ENCODE peak calls at places on chromosomes 11 and 22, in seven cellular contexts. One of them, this sample, is unnamed.

GRCh38 chr11:23755769-23756168 is 741.1 kb upstream of the LUZP2 start:
- DNase-seq in ovary: no peak
- DNase-seq in IMR-90: no peak
- DNase-seq in transverse colon: no peak
- DNase-seq in endothelial cell of umbilical vein: no peak
- DNase-seq in tibial nerve: no peak
- DNase-seq in stomach: no peak
- DNase-seq in this sample: no peak

GRCh38 chr11:67289651-67290479 is 762 bp downstream of the ANKRD13D start:
- DNase-seq in ovary: no peak
- DNase-seq in IMR-90: no peak
- DNase-seq in transverse colon: no peak
- DNase-seq in endothelial cell of umbilical vein: peak; percentile 19
- DNase-seq in tibial nerve: no peak
- DNase-seq in stomach: no peak
- DNase-seq in this sample: no peak

GRCh38 chr11:95108159-95108611 is 18.5 kb downstream of the ENDOD1 start:
- DNase-seq in ovary: peak; percentile 27
- DNase-seq in IMR-90: peak; percentile 34
- DNase-seq in transverse colon: peak; percentile 29
- DNase-seq in endothelial cell of umbilical vein: peak; percentile 90
- DNase-seq in tibial nerve: no peak
- DNase-seq in stomach: peak; percentile 45
- DNase-seq in this sample: peak; percentile 66

GRCh38 chr11:128709402-128709801 is 15.5 kb downstream of the FLI1 start:
- DNase-seq in ovary: no peak
- DNase-seq in IMR-90: peak; percentile 98
- DNase-seq in transverse colon: no peak
- DNase-seq in endothelial cell of umbilical vein: peak; percentile 99
- DNase-seq in tibial nerve: no peak
- DNase-seq in stomach: no peak
- DNase-seq in this sample: no peak

GRCh38 chr22:26648011-26648497 is 9.3 kb upstream of the MIAT start:
- DNase-seq in ovary: no peak
- DNase-seq in IMR-90: no peak
- DNase-seq in transverse colon: peak; percentile 22
- DNase-seq in endothelial cell of umbilical vein: no peak
- DNase-seq in tibial nerve: no peak
- DNase-seq in stomach: no peak
- DNase-seq in this sample: no peak

GRCh38 chr11:114026355-114026754 is 33.2 kb upstream of the ZBTB16 start:
- DNase-seq in ovary: no peak
- DNase-seq in IMR-90: no peak
- DNase-seq in transverse colon: no peak
- DNase-seq in endothelial cell of umbilical vein: no peak
- DNase-seq in tibial nerve: no peak
- DNase-seq in stomach: no peak
- DNase-seq in this sample: no peak

GRCh38 chr11:65719887-65720236 is 736 bp downstream of the RNASEH2C start:
- DNase-seq in ovary: peak; percentile 34
- DNase-seq in IMR-90: peak; percentile 36
- DNase-seq in transverse colon: no peak
- DNase-seq in endothelial cell of umbilical vein: peak; percentile 46
- DNase-seq in tibial nerve: no peak
- DNase-seq in stomach: no peak
- DNase-seq in this sample: no peak

GRCh38 chr11:66475349-66476172 is 4.7 kb upstream of the DPP3 start:
- DNase-seq in ovary: no peak
- DNase-seq in IMR-90: no peak
- DNase-seq in transverse colon: no peak
- DNase-seq in endothelial cell of umbilical vein: no peak
- DNase-seq in tibial nerve: no peak
- DNase-seq in stomach: no peak
- DNase-seq in this sample: no peak

GRCh38 chr11:76339217-76339616 is 41.7 kb downstream of the THAP12 start:
- DNase-seq in ovary: no peak
- DNase-seq in IMR-90: no peak
- DNase-seq in transverse colon: peak; percentile 25
- DNase-seq in endothelial cell of umbilical vein: peak; percentile 7
- DNase-seq in tibial nerve: peak; percentile 58
- DNase-seq in stomach: no peak
- DNase-seq in this sample: peak; percentile 83

GRCh38 chr22:41966607-41967240 is 2.5 kb upstream of the SEPTIN3 start:
- DNase-seq in ovary: no peak
- DNase-seq in IMR-90: peak; percentile 88
- DNase-seq in transverse colon: peak; percentile 41
- DNase-seq in endothelial cell of umbilical vein: peak; percentile 72
- DNase-seq in tibial nerve: no peak
- DNase-seq in stomach: peak; percentile 38
- DNase-seq in this sample: no peak

GRCh38 chr11:57336111-57336666 is 497 bp upstream of the SSRP1 start:
- DNase-seq in ovary: no peak
- DNase-seq in IMR-90: no peak
- DNase-seq in transverse colon: no peak
- DNase-seq in endothelial cell of umbilical vein: no peak
- DNase-seq in tibial nerve: no peak
- DNase-seq in stomach: no peak
- DNase-seq in this sample: no peak

GRCh38 chr11:9269492-9270030 is 4.4 kb upstream of the DENND5A start:
- DNase-seq in ovary: no peak
- DNase-seq in IMR-90: peak; percentile 24
- DNase-seq in transverse colon: peak; percentile 40
- DNase-seq in endothelial cell of umbilical vein: no peak
- DNase-seq in tibial nerve: no peak
- DNase-seq in stomach: no peak
- DNase-seq in this sample: no peak

GRCh38 chr11:128299132-128299726 is 288.1 kb downstream of the ETS1 start:
- DNase-seq in ovary: no peak
- DNase-seq in IMR-90: peak; percentile 80
- DNase-seq in transverse colon: no peak
- DNase-seq in endothelial cell of umbilical vein: no peak
- DNase-seq in tibial nerve: peak; percentile 20
- DNase-seq in stomach: no peak
- DNase-seq in this sample: peak; percentile 43

GRCh38 chr11:69044111-69045013 is 4.4 kb upstream of the TPCN2 start:
- DNase-seq in ovary: peak; percentile 62
- DNase-seq in IMR-90: peak; percentile 72
- DNase-seq in transverse colon: peak; percentile 80
- DNase-seq in endothelial cell of umbilical vein: peak; percentile 56
- DNase-seq in tibial nerve: peak; percentile 61
- DNase-seq in stomach: peak; percentile 72
- DNase-seq in this sample: peak; percentile 52

GRCh38 chr11:62461740-62462522 is 43.1 kb downstream of the SCGB1A1 start:
- DNase-seq in ovary: no peak
- DNase-seq in IMR-90: peak; percentile 38
- DNase-seq in transverse colon: peak; percentile 45
- DNase-seq in endothelial cell of umbilical vein: no peak
- DNase-seq in tibial nerve: no peak
- DNase-seq in stomach: no peak
- DNase-seq in this sample: no peak

GRCh38 chr11:61742391-61742790 is 10.0 kb upstream of the MYRF start:
- DNase-seq in ovary: no peak
- DNase-seq in IMR-90: no peak
- DNase-seq in transverse colon: peak; percentile 41
- DNase-seq in endothelial cell of umbilical vein: no peak
- DNase-seq in tibial nerve: no peak
- DNase-seq in stomach: no peak
- DNase-seq in this sample: no peak

GRCh38 chr11:73184953-73185671 is 33.0 kb upstream of the P2RY2 start:
- DNase-seq in ovary: no peak
- DNase-seq in IMR-90: peak; percentile 33
- DNase-seq in transverse colon: peak; percentile 82
- DNase-seq in endothelial cell of umbilical vein: peak; percentile 75
- DNase-seq in tibial nerve: no peak
- DNase-seq in stomach: peak; percentile 75
- DNase-seq in this sample: peak; percentile 80
- H3K27ac ChIP-seq in ovary: no peak overlapping the region
- H3K27ac ChIP-seq in IMR-90: no peak overlapping the region
- H3K27ac ChIP-seq in transverse colon: no peak overlapping the region
- H3K27ac ChIP-seq in endothelial cell of umbilical vein: peak overlapping the region; percentile 53
- H3K27ac ChIP-seq in tibial nerve: no peak overlapping the region
- H3K27ac ChIP-seq in stomach: no peak overlapping the region
- H3K27ac ChIP-seq in this sample: peak overlapping the region; percentile 70

DNA sequence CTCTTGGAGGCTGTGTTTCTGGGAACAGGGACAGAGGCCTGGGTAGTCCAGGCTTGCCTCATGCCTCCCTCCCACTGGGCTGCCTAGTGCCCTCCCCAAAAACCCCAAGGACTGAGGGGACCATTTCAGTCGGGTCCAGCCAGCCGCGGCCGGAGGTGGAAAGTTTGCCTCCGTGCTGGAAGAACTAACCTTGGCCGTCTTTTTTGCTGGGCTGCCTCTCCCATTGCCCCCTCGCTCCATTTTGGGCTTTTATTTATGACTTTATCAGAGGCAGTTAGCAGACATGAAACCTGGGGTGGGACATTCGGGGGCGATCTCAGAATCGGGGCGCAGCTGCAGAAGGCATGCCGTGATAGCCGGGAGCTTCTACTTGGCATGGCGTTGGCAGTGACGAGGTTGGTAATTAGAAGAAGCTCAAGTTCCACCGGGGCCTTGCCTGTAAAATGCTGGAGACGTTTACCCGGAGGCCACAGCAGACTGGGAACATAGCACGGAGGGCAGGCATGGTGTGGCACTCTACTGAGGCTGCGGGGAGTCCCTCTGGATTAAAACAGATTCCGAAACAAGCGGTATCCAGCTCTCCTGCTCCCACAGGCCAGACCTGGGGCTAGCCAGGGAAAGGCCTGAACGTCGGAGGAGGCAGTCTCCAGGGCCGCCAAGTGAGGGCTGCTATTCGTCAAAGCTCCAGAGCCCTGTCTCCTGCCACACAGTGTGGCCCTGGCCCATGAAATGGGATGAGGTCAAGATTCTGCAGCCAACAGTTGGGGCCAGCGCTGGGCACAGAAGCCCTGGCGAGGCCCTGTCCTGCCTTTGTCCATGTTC is 76.4 kb upstream of the PPARA start:
- DNase-seq in ovary: no peak
- DNase-seq in IMR-90: peak; percentile 42
- DNase-seq in transverse colon: peak; percentile 50
- DNase-seq in endothelial cell of umbilical vein: peak; percentile 53
- DNase-seq in tibial nerve: peak; percentile 14
- DNase-seq in stomach: peak; percentile 43
- DNase-seq in this sample: peak; percentile 86
- TF ChIP-seq POLR2A in ovary: no peak
- TF ChIP-seq POLR2A in IMR-90: peak; percentile 22
- TF ChIP-seq POLR2A in transverse colon: peak; percentile 57
- TF ChIP-seq POLR2A in endothelial cell of umbilical vein: no peak
- TF ChIP-seq POLR2A in tibial nerve: no peak
- TF ChIP-seq POLR2A in stomach: no peak
- TF ChIP-seq POLR2A in this sample: peak; percentile 80

GRCh38 chr22:19851291-19852176 is 3.1 kb downstream of the GNB1L start:
- DNase-seq in ovary: no peak
- DNase-seq in IMR-90: no peak
- DNase-seq in transverse colon: no peak
- DNase-seq in endothelial cell of umbilical vein: no peak
- DNase-seq in tibial nerve: no peak
- DNase-seq in stomach: no peak
- DNase-seq in this sample: no peak
- H3K36me3 ChIP-seq in ovary: no peaks in the 10 kb centered on the region
- H3K36me3 ChIP-seq in IMR-90: peaks cover 34% of the 10 kb centered on the region
- H3K36me3 ChIP-seq in transverse colon: peaks cover 4% of the 10 kb centered on the region
- H3K36me3 ChIP-seq in endothelial cell of umbilical vein: peaks cover 15% of the 10 kb centered on the region
- H3K36me3 ChIP-seq in tibial nerve: peaks cover 53% of the 10 kb centered on the region
- H3K36me3 ChIP-seq in stomach: peaks cover 31% of the 10 kb centered on the region
- H3K36me3 ChIP-seq in this sample: no peaks in the 10 kb centered on the region

GRCh38 chr11:35010656-35011055 is 94.2 kb downstream of the PDHX start:
- DNase-seq in ovary: no peak
- DNase-seq in IMR-90: no peak
- DNase-seq in transverse colon: no peak
- DNase-seq in endothelial cell of umbilical vein: no peak
- DNase-seq in tibial nerve: no peak
- DNase-seq in stomach: no peak
- DNase-seq in this sample: no peak

GRCh38 chr11:35011944-35012343 is 95.5 kb downstream of the PDHX start:
- DNase-seq in ovary: no peak
- DNase-seq in IMR-90: no peak
- DNase-seq in transverse colon: no peak
- DNase-seq in endothelial cell of umbilical vein: no peak
- DNase-seq in tibial nerve: no peak
- DNase-seq in stomach: no peak
- DNase-seq in this sample: no peak

GRCh38 chr11:35012467-35013191 is 96.2 kb downstream of the PDHX start:
- DNase-seq in ovary: no peak
- DNase-seq in IMR-90: no peak
- DNase-seq in transverse colon: no peak
- DNase-seq in endothelial cell of umbilical vein: no peak
- DNase-seq in tibial nerve: no peak
- DNase-seq in stomach: no peak
- DNase-seq in this sample: no peak

GRCh38 chr11:35009941-35010337 is 93.5 kb downstream of the PDHX start:
- DNase-seq in ovary: no peak
- DNase-seq in IMR-90: no peak
- DNase-seq in transverse colon: no peak
- DNase-seq in endothelial cell of umbilical vein: no peak
- DNase-seq in tibial nerve: no peak
- DNase-seq in stomach: no peak
- DNase-seq in this sample: peak; percentile 38

DNA sequence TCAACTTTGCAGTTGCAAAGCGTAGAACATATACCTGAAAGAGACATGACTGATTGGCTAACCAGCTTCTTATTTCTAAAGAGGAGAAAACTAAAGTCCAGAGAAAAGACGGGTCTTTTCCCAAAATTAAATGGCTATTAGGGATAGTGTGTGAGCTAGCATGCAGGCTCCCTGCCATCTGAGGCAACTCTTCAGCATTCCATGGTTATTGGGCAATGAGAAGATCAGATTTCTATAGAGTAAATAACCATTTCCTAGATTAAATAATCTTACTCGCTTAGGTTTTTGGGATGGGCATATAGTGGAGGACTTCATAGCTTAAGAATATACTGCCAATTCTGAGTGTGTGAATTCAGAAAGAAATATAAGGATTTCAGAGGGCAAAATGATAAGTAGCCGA is 95.0 kb downstream of the PDHX start:
- DNase-seq in ovary: no peak
- DNase-seq in IMR-90: peak; percentile 83
- DNase-seq in transverse colon: no peak
- DNase-seq in endothelial cell of umbilical vein: no peak
- DNase-seq in tibial nerve: no peak
- DNase-seq in stomach: no peak
- DNase-seq in this sample: no peak
- H3K27ac ChIP-seq in ovary: no peak overlapping the region
- H3K27ac ChIP-seq in IMR-90: peak overlapping the region; percentile 81
- H3K27ac ChIP-seq in transverse colon: no peak overlapping the region
- H3K27ac ChIP-seq in endothelial cell of umbilical vein: no peak overlapping the region
- H3K27ac ChIP-seq in tibial nerve: no peak overlapping the region
- H3K27ac ChIP-seq in stomach: no peak overlapping the region
- H3K27ac ChIP-seq in this sample: no peak overlapping the region

GRCh38 chr22:36252754-36253522 is at the start of gene APOL1:
- DNase-seq in ovary: peak; percentile 65
- DNase-seq in IMR-90: peak; percentile 43
- DNase-seq in transverse colon: peak; percentile 71
- DNase-seq in endothelial cell of umbilical vein: peak; percentile 69
- DNase-seq in tibial nerve: no peak
- DNase-seq in stomach: peak; percentile 63
- DNase-seq in this sample: no peak
- TF ChIP-seq POLR2A in ovary: peak; percentile 49
- TF ChIP-seq POLR2A in IMR-90: no peak
- TF ChIP-seq POLR2A in transverse colon: peak; percentile 58
- TF ChIP-seq POLR2A in endothelial cell of umbilical vein: no peak
- TF ChIP-seq POLR2A in tibial nerve: peak; percentile 14
- TF ChIP-seq POLR2A in stomach: no peak
- TF ChIP-seq POLR2A in this sample: peak; percentile 60

GRCh38 chr11:79439893-79440450 is 858 bp downstream of the TENM4 start:
- DNase-seq in ovary: peak; percentile 57
- DNase-seq in IMR-90: no peak
- DNase-seq in transverse colon: no peak
- DNase-seq in endothelial cell of umbilical vein: no peak
- DNase-seq in tibial nerve: no peak
- DNase-seq in stomach: no peak
- DNase-seq in this sample: no peak
- H3K36me3 ChIP-seq in ovary: no peaks in the 10 kb centered on the region
- H3K36me3 ChIP-seq in IMR-90: no peaks in the 10 kb centered on the region
- H3K36me3 ChIP-seq in transverse colon: no peaks in the 10 kb centered on the region
- H3K36me3 ChIP-seq in endothelial cell of umbilical vein: no peaks in the 10 kb centered on the region
- H3K36me3 ChIP-seq in tibial nerve: no peaks in the 10 kb centered on the region
- H3K36me3 ChIP-seq in stomach: no peaks in the 10 kb centered on the region
- H3K36me3 ChIP-seq in this sample: no peaks in the 10 kb centered on the region

This sample was measured in gastrocnemius medialis.